ENCODE peak calls at places on chromosome 21, in seven cellular contexts. One of them, this sample, is unnamed.

GRCh38 chr21:17466166-17466565 is 46.7 kb upstream of the CXADR start:
- DNase-seq in neural progenitor cell: no peak
- DNase-seq in tibial nerve: no peak
- DNase-seq in thoracic aorta: no peak
- DNase-seq in heart left ventricle: no peak
- DNase-seq in PC-9: peak
- DNase-seq in left ventricle myocardium inferior: no peak
- DNase-seq in this sample: peak

GRCh38 chr21:16775056-16775455 is 737.8 kb upstream of the CXADR start:
- DNase-seq in neural progenitor cell: peak
- DNase-seq in tibial nerve: no peak
- DNase-seq in thoracic aorta: no peak
- DNase-seq in heart left ventricle: no peak
- DNase-seq in PC-9: no peak
- DNase-seq in left ventricle myocardium inferior: no peak
- DNase-seq in this sample: no peak

GRCh38 chr21:42781981-42782722 is 97.2 kb downstream of the WDR4 start:
- DNase-seq in neural progenitor cell: no peak
- DNase-seq in tibial nerve: no peak
- DNase-seq in thoracic aorta: no peak
- DNase-seq in heart left ventricle: no peak
- DNase-seq in PC-9: no peak
- DNase-seq in left ventricle myocardium inferior: no peak
- DNase-seq in this sample: no peak

GRCh38 chr21:42903817-42904216 is 10.7 kb downstream of the NDUFV3 start:
- DNase-seq in neural progenitor cell: no peak
- DNase-seq in tibial nerve: no peak
- DNase-seq in thoracic aorta: no peak
- DNase-seq in heart left ventricle: no peak
- DNase-seq in PC-9: no peak
- DNase-seq in left ventricle myocardium inferior: no peak
- DNase-seq in this sample: no peak

GRCh38 chr21:39263372-39263771 is 50.1 kb downstream of the BRWD1 start:
- DNase-seq in neural progenitor cell: no peak
- DNase-seq in tibial nerve: no peak
- DNase-seq in thoracic aorta: no peak
- DNase-seq in heart left ventricle: no peak
- DNase-seq in PC-9: no peak
- DNase-seq in left ventricle myocardium inferior: no peak
- DNase-seq in this sample: peak

GRCh38 chr21:44024895-44025353 is 12.8 kb downstream of the TRAPPC10 start:
- DNase-seq in neural progenitor cell: peak
- DNase-seq in tibial nerve: no peak
- DNase-seq in thoracic aorta: no peak
- DNase-seq in heart left ventricle: peak
- DNase-seq in PC-9: no peak
- DNase-seq in left ventricle myocardium inferior: peak
- DNase-seq in this sample: peak

GRCh38 chr21:45011911-45012660 is 62.3 kb upstream of the ADARB1 start:
- DNase-seq in neural progenitor cell: peak
- DNase-seq in tibial nerve: no peak
- DNase-seq in thoracic aorta: no peak
- DNase-seq in heart left ventricle: peak
- DNase-seq in PC-9: peak
- DNase-seq in left ventricle myocardium inferior: peak
- DNase-seq in this sample: peak

GRCh38 chr21:27104749-27105439 is 138.0 kb upstream of the ADAMTS5 start:
- DNase-seq in neural progenitor cell: no peak
- DNase-seq in tibial nerve: no peak
- DNase-seq in thoracic aorta: no peak
- DNase-seq in heart left ventricle: no peak
- DNase-seq in PC-9: no peak
- DNase-seq in left ventricle myocardium inferior: no peak
- DNase-seq in this sample: peak

GRCh38 chr21:15063821-15064575 is 802 bp downstream of the NRIP1 start:
- DNase-seq in neural progenitor cell: peak
- DNase-seq in tibial nerve: peak
- DNase-seq in thoracic aorta: no peak
- DNase-seq in heart left ventricle: peak
- DNase-seq in PC-9: no peak
- DNase-seq in left ventricle myocardium inferior: peak
- DNase-seq in this sample: no peak

GRCh38 chr21:16573581-16573980 is 843.8 kb downstream of the USP25 start:
- DNase-seq in neural progenitor cell: no peak
- DNase-seq in tibial nerve: no peak
- DNase-seq in thoracic aorta: no peak
- DNase-seq in heart left ventricle: no peak
- DNase-seq in PC-9: no peak
- DNase-seq in left ventricle myocardium inferior: no peak
- DNase-seq in this sample: peak

GRCh38 chr21:14405225-14405624 is 22.3 kb upstream of the HSPA13 start:
- DNase-seq in neural progenitor cell: no peak
- DNase-seq in tibial nerve: no peak
- DNase-seq in thoracic aorta: no peak
- DNase-seq in heart left ventricle: no peak
- DNase-seq in PC-9: no peak
- DNase-seq in left ventricle myocardium inferior: no peak
- DNase-seq in this sample: no peak

GRCh38 chr21:20253261-20253660 is 744.9 kb upstream of the NCAM2 start:
- DNase-seq in neural progenitor cell: no peak
- DNase-seq in tibial nerve: no peak
- DNase-seq in thoracic aorta: no peak
- DNase-seq in heart left ventricle: no peak
- DNase-seq in PC-9: no peak
- DNase-seq in left ventricle myocardium inferior: no peak
- DNase-seq in this sample: no peak

GRCh38 chr21:44706706-44707615 is 4.4 kb downstream of the TSPEAR start:
- DNase-seq in neural progenitor cell: peak
- DNase-seq in tibial nerve: no peak
- DNase-seq in thoracic aorta: no peak
- DNase-seq in heart left ventricle: no peak
- DNase-seq in PC-9: no peak
- DNase-seq in left ventricle myocardium inferior: no peak
- DNase-seq in this sample: no peak

GRCh38 chr21:36567216-36567917 is 87.4 kb upstream of the CLDN14 start:
- DNase-seq in neural progenitor cell: no peak
- DNase-seq in tibial nerve: no peak
- DNase-seq in thoracic aorta: no peak
- DNase-seq in heart left ventricle: no peak
- DNase-seq in PC-9: no peak
- DNase-seq in left ventricle myocardium inferior: no peak
- DNase-seq in this sample: no peak

GRCh38 chr21:42781150-42781980 is 98.0 kb downstream of the WDR4 start:
- DNase-seq in neural progenitor cell: peak
- DNase-seq in tibial nerve: no peak
- DNase-seq in thoracic aorta: no peak
- DNase-seq in heart left ventricle: no peak
- DNase-seq in PC-9: peak
- DNase-seq in left ventricle myocardium inferior: no peak
- DNase-seq in this sample: no peak

GRCh38 chr21:26365849-26366248 is 195.3 kb upstream of the APP start:
- DNase-seq in neural progenitor cell: no peak
- DNase-seq in tibial nerve: no peak
- DNase-seq in thoracic aorta: no peak
- DNase-seq in heart left ventricle: no peak
- DNase-seq in PC-9: no peak
- DNase-seq in left ventricle myocardium inferior: no peak
- DNase-seq in this sample: no peak

GRCh38 chr21:36156815-36157670 is at the start of gene DOP1B:
- DNase-seq in neural progenitor cell: no peak
- DNase-seq in tibial nerve: no peak
- DNase-seq in thoracic aorta: no peak
- DNase-seq in heart left ventricle: no peak
- DNase-seq in PC-9: no peak
- DNase-seq in left ventricle myocardium inferior: peak
- DNase-seq in this sample: no peak

GRCh38 chr21:15943009-15943666 is 213.4 kb downstream of the USP25 start:
- DNase-seq in neural progenitor cell: no peak
- DNase-seq in tibial nerve: no peak
- DNase-seq in thoracic aorta: no peak
- DNase-seq in heart left ventricle: no peak
- DNase-seq in PC-9: no peak
- DNase-seq in left ventricle myocardium inferior: no peak
- DNase-seq in this sample: peak

GRCh38 chr21:36437745-36438128 is 42.2 kb downstream of the CLDN14 start:
- DNase-seq in neural progenitor cell: no peak
- DNase-seq in tibial nerve: no peak
- DNase-seq in thoracic aorta: no peak
- DNase-seq in heart left ventricle: no peak
- DNase-seq in PC-9: peak
- DNase-seq in left ventricle myocardium inferior: no peak
- DNase-seq in this sample: peak

DNA sequence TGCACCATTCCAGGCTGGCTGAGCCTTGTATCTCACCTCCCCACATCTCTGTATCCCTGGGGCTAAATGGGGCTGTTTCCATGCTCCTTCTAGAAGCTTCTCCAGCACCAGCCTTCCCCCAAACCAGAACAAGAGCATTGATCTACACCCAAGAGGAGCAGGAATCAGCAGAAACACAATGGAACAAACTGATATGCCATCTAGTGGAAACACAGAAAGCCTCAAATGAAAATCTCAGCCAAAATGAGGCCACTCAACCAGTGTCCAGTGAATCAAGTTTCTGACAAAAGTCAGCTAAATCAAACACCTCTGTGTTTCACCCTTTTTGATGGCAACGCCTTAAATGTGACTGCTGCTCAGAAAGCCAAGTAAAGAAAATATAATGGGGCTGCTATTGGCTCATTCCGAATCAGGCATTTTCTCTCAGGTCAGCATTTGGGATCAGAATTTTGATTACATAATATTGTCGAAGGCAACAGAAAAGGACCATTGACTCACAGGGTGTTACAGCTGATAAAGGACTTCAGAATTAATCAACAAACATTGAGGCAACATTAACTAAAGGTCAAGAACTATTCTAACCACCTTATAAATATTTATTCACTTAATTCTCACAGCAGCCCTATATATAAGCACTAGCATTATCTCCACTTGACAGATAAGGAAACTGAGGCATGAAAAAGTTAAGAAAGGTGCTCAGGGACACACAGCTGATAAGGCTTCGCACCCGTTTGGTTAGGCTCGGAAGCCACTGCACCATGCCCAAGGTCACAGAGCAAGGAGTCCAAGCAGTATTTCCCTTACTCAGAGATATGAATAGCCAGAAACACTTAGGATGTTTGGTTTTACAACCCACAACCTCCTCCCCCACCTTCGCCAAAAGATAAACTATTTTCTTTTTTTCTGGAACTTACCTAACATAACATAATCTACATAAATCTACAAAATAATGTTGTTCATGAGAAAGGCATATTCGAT is 85.8 kb upstream of the KCNJ15 start:
- DNase-seq in neural progenitor cell: no peak
- DNase-seq in tibial nerve: no peak
- DNase-seq in thoracic aorta: no peak
- DNase-seq in heart left ventricle: no peak
- DNase-seq in PC-9: no peak
- DNase-seq in left ventricle myocardium inferior: no peak
- DNase-seq in this sample: peak
- TF ChIP-seq CTCF in neural progenitor cell: no peak
- TF ChIP-seq CTCF in tibial nerve: no peak
- TF ChIP-seq CTCF in thoracic aorta: no peak
- TF ChIP-seq CTCF in heart left ventricle: no peak
- TF ChIP-seq CTCF in PC-9: no peak
- TF ChIP-seq CTCF in left ventricle myocardium inferior: no peak
- TF ChIP-seq CTCF in this sample: peak

GRCh38 chr21:46229923-46230260 is 1.3 kb upstream of the LSS start:
- DNase-seq in neural progenitor cell: no peak
- DNase-seq in tibial nerve: no peak
- DNase-seq in thoracic aorta: no peak
- DNase-seq in heart left ventricle: no peak
- DNase-seq in PC-9: no peak
- DNase-seq in left ventricle myocardium inferior: no peak
- DNase-seq in this sample: no peak
- H3K4me3 ChIP-seq in neural progenitor cell: peak
- H3K4me3 ChIP-seq in tibial nerve: peak
- H3K4me3 ChIP-seq in thoracic aorta: peak
- H3K4me3 ChIP-seq in heart left ventricle: peak
- H3K4me3 ChIP-seq in PC-9: peak
- H3K4me3 ChIP-seq in left ventricle myocardium inferior: peak
- H3K4me3 ChIP-seq in this sample: peak

GRCh38 chr21:34688145-34688544 is 19.4 kb downstream of the CLIC6 start:
- DNase-seq in neural progenitor cell: no peak
- DNase-seq in tibial nerve: no peak
- DNase-seq in thoracic aorta: no peak
- DNase-seq in heart left ventricle: peak
- DNase-seq in PC-9: no peak
- DNase-seq in left ventricle myocardium inferior: no peak
- DNase-seq in this sample: peak
- TF ChIP-seq CTCF in neural progenitor cell: no peak
- TF ChIP-seq CTCF in tibial nerve: no peak
- TF ChIP-seq CTCF in thoracic aorta: no peak
- TF ChIP-seq CTCF in heart left ventricle: peak
- TF ChIP-seq CTCF in PC-9: peak
- TF ChIP-seq CTCF in left ventricle myocardium inferior: no peak
- TF ChIP-seq CTCF in this sample: peak

GRCh38 chr21:23021481-23021880 is 2023.3 kb downstream of the NCAM2 start:
- DNase-seq in neural progenitor cell: no peak
- DNase-seq in tibial nerve: no peak
- DNase-seq in thoracic aorta: no peak
- DNase-seq in heart left ventricle: no peak
- DNase-seq in PC-9: no peak
- DNase-seq in left ventricle myocardium inferior: no peak
- DNase-seq in this sample: no peak
- H3K4me3 ChIP-seq in neural progenitor cell: no peak
- H3K4me3 ChIP-seq in tibial nerve: no peak
- H3K4me3 ChIP-seq in thoracic aorta: no peak
- H3K4me3 ChIP-seq in heart left ventricle: no peak
- H3K4me3 ChIP-seq in PC-9: no peak
- H3K4me3 ChIP-seq in left ventricle myocardium inferior: no peak
- H3K4me3 ChIP-seq in this sample: no peak

DNA sequence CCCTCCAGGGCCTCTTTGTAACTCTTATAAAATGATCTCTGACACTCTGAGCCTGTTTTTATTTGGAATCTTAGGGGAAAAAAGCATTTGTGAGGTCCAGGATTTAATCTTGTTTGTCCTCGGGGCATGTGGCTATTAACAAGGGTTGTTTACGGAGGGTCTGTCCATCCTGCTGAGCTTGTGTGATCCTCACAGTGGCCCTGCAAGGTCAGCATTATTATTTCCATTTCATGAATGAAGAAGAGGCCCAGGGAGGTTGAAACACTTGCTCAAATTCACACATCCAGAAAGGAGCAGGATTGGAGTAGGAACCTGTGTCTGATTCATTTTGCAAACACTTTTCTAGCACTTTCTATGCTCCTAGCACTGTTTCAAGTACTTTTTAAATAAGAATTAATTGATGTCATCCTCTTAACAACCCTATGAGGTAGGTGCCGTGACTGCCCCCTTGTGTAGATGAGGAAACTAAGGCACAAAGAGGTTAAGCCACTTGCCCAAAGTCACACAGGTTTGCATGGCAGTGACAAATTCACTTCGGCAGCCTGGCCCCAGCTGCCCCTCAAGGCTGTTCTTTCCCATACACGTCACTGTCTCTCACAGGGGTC is 178.9 kb downstream of the MIS18A start:
- DNase-seq in neural progenitor cell: peak
- DNase-seq in tibial nerve: no peak
- DNase-seq in thoracic aorta: no peak
- DNase-seq in heart left ventricle: no peak
- DNase-seq in PC-9: no peak
- DNase-seq in left ventricle myocardium inferior: no peak
- DNase-seq in this sample: no peak
- TF ChIP-seq CTCF in neural progenitor cell: peak
- TF ChIP-seq CTCF in tibial nerve: no peak
- TF ChIP-seq CTCF in thoracic aorta: no peak
- TF ChIP-seq CTCF in heart left ventricle: no peak
- TF ChIP-seq CTCF in PC-9: no peak
- TF ChIP-seq CTCF in left ventricle myocardium inferior: no peak
- TF ChIP-seq CTCF in this sample: no peak

GRCh38 chr21:34552324-34553198 is 40.6 kb upstream of the KCNE1 start:
- DNase-seq in neural progenitor cell: no peak
- DNase-seq in tibial nerve: no peak
- DNase-seq in thoracic aorta: no peak
- DNase-seq in heart left ventricle: no peak
- DNase-seq in PC-9: peak
- DNase-seq in left ventricle myocardium inferior: no peak
- DNase-seq in this sample: peak
- H3K4me3 ChIP-seq in neural progenitor cell: no peak
- H3K4me3 ChIP-seq in tibial nerve: no peak
- H3K4me3 ChIP-seq in thoracic aorta: peak
- H3K4me3 ChIP-seq in heart left ventricle: no peak
- H3K4me3 ChIP-seq in PC-9: no peak
- H3K4me3 ChIP-seq in left ventricle myocardium inferior: no peak
- H3K4me3 ChIP-seq in this sample: peak

This sample was measured in fibroblast of mammary gland.